ENCODE peak calls at places on chromosome 18, in six cellular contexts. S is neural crest cell, V is thoracic aorta, O is body of pancreas, B is AG09309, U is omental fat pad. K is an unnamed sample.

GRCh38 chr18:46293699-46294300 is 189.6 kb downstream of the HAUS1 start:
- DNase-seq in B (no peak), U (no peak), S (no peak), V (no peak), O (no peak), K (peak; percentile 61)

GRCh38 chr18:74493689-74494088 is 2.5 kb upstream of the CNDP2 start:
- DNase-seq in S (no peak), U (no peak), O (peak; percentile 67), B (no peak), V (no peak), K (no peak)

GRCh38 chr18:10406172-10406663 is 48.2 kb upstream of the APCDD1 start:
- DNase-seq in V (no peak), B (no peak), O (peak; percentile 48), U (no peak), S (no peak), K (no peak)

GRCh38 chr18:30106356-30106755 is 936.2 kb downstream of the DSC3 start:
- DNase-seq in U (no peak), S (no peak), B (no peak), V (no peak), O (no peak), K (no peak)

GRCh38 chr18:23259701-23260661 is 124.7 kb downstream of the CABLES1 start:
- DNase-seq in U (no peak), B (peak; percentile 50), O (peak; percentile 79), V (peak; percentile 30), S (peak; percentile 68), K (no peak)

GRCh38 chr18:62245699-62246098 is 58.6 kb downstream of the RELCH start:
- DNase-seq in U (no peak), S (no peak), V (no peak), B (no peak), O (no peak), K (no peak)

GRCh38 chr18:79876497-79876896 is 75.0 kb downstream of the SLC66A2 start:
- DNase-seq in U (no peak), V (no peak), S (no peak), B (no peak), O (no peak), K (no peak)

GRCh38 chr18:23884712-23885375 is 129.7 kb upstream of the TTC39C start:
- DNase-seq in U (no peak), O (peak; percentile 51), B (no peak), V (no peak), S (no peak), K (no peak)

GRCh38 chr18:35770360-35770759 is 188.8 kb downstream of the GALNT1 start:
- DNase-seq in O (no peak), B (no peak), V (no peak), S (no peak), U (no peak), K (no peak)

GRCh38 chr18:12335503-12335902 is 27.5 kb downstream of the TUBB6 start:
- DNase-seq in S (no peak), V (no peak), U (no peak), O (no peak), B (no peak), K (no peak)

GRCh38 chr18:23099621-23100020 is 35.7 kb upstream of the CABLES1 start:
- DNase-seq in S (no peak), B (no peak), U (no peak), V (no peak), O (no peak), K (no peak)

GRCh38 chr18:10013621-10014543 is 100.1 kb downstream of the VAPA start:
- DNase-seq in V (no peak), B (no peak), S (no peak), O (no peak), U (no peak), K (no peak)

GRCh38 chr18:74166397-74166796 is 18.1 kb downstream of the TIMM21 start:
- DNase-seq in V (no peak), U (no peak), S (no peak), O (peak; percentile 37), B (no peak), K (no peak)

GRCh38 chr18:41501848-41502247 is 453.2 kb upstream of the PIK3C3 start:
- DNase-seq in B (no peak), V (no peak), U (no peak), S (no peak), O (no peak), K (no peak)

GRCh38 chr18:78735131-78736014 is 244.2 kb upstream of the SALL3 start:
- DNase-seq in O (no peak), V (no peak), B (no peak), U (no peak), S (no peak), K (no peak)

GRCh38 chr18:63138469-63139340 is 180.9 kb downstream of the BCL2 start:
- DNase-seq in S (no peak), B (no peak), U (no peak), V (no peak), O (no peak), K (no peak)

GRCh38 chr18:59300676-59301285 is 17.7 kb downstream of the CPLX4 start:
- DNase-seq in S (no peak), U (no peak), O (no peak), B (no peak), V (no peak), K (no peak)

GRCh38 chr18:21109936-21110666 is 1.5 kb downstream of the ROCK1 start:
- DNase-seq in S (no peak), B (no peak), U (no peak), O (no peak), V (no peak), K (no peak)

GRCh38 chr18:26977791-26978190 is 112.3 kb upstream of the AQP4 start:
- DNase-seq in V (no peak), U (no peak), B (no peak), S (no peak), O (no peak), K (no peak)

GRCh38 chr18:24055878-24056277 is 41.3 kb downstream of the TTC39C start:
- DNase-seq in V (no peak), U (no peak), S (no peak), B (no peak), O (no peak), K (no peak)

GRCh38 chr18:36817039-36817438 is 11.8 kb downstream of the TPGS2 start:
- DNase-seq in B (no peak), S (no peak), V (no peak), U (no peak), O (no peak), K (no peak)

GRCh38 chr18:50065527-50065926 is 129.4 kb downstream of the MYO5B start:
- DNase-seq in S (no peak), V (no peak), B (no peak), O (no peak), U (no peak), K (no peak)

GRCh38 chr18:22494771-22495170 is 77.1 kb upstream of the CTAGE1 start:
- DNase-seq in B (no peak), O (no peak), V (no peak), U (no peak), S (no peak), K (no peak)

GRCh38 chr18:26458526-26459232 is 89.7 kb downstream of the KCTD1 start:
- DNase-seq in V (no peak), U (no peak), S (no peak), B (peak; percentile 57), O (no peak), K (no peak)

GRCh38 chr18:23887493-23887892 is 127.1 kb upstream of the TTC39C start:
- DNase-seq in B (no peak), S (no peak), U (no peak), O (no peak), V (no peak), K (no peak)

GRCh38 chr18:74541703-74542555 is 7.6 kb downstream of the CNDP1 start:
- DNase-seq in U (no peak), S (no peak), B (no peak), V (no peak), O (peak; percentile 65), K (no peak)

GRCh38 chr18:26706796-26707406 is 158.5 kb upstream of the KCTD1 start:
- DNase-seq in B (no peak), S (no peak), O (peak; percentile 20), U (no peak), V (no peak), K (no peak)

GRCh38 chr18:7566587-7567486 is at the start of gene PTPRM:
- DNase-seq in V (peak; percentile 63), O (peak; percentile 83), S (peak; percentile 66), U (peak; percentile 33), B (no peak), K (peak; percentile 88)

GRCh38 chr18:7566244-7566586 is 901 bp upstream of the PTPRM start:
- DNase-seq in B (no peak), S (no peak), O (no peak), U (no peak), V (no peak), K (no peak)

GRCh38 chr18:7565677-7566076 is 1.4 kb upstream of the PTPRM start:
- DNase-seq in O (no peak), U (no peak), S (no peak), B (no peak), V (no peak), K (no peak)

GRCh38 chr18:7567487-7568425 is 640 bp downstream of the PTPRM start:
- DNase-seq in S (peak; percentile 49), V (no peak), B (no peak), O (peak; percentile 71), U (no peak), K (peak; percentile 74)

GRCh38 chr18:7568426-7568825 is 1.3 kb downstream of the PTPRM start:
- DNase-seq in U (peak; percentile 25), B (no peak), V (no peak), S (peak; percentile 66), O (peak; percentile 37), K (peak; percentile 43)
- TF ChIP-seq CTCF in U (no peak), B (peak; percentile 20), V (peak; percentile 35), S (peak; percentile 55), O (no peak), K (peak; percentile 27)

DNA sequence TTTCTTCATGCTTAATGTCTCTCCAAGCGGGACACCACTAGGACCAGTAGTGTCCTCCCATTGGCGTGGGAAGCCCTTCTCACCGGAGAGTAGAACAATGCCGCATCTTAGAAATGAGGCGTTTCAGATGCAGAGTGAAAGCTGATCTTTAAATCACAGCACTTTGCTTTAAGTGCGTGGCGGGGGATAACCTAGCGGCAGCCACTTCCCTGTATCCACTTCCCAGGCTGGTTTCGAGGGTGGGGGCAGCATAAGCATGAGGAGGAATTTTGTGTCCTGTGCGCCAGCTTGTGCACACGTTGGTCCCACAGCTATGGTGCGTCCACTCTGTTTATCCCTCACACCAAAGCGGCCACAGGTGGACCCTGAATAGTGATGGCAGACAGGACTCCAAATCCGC is 63.1 kb downstream of the MBP start:
- DNase-seq in B (no peak), O (no peak), U (no peak), S (no peak), V (no peak), K (no peak)
- TF ChIP-seq CTCF in B (no peak), O (no peak), U (no peak), S (no peak), V (no peak), K (no peak)

GRCh38 chr18:55275042-55275897 is 312.7 kb downstream of the TCF4 start:
- DNase-seq in U (no peak), S (no peak), B (peak; percentile 53), O (no peak), V (peak; percentile 13), K (no peak)
- TF ChIP-seq CTCF in U (no peak), S (no peak), B (peak; percentile 25), O (no peak), V (no peak), K (peak; percentile 26)

DNA sequence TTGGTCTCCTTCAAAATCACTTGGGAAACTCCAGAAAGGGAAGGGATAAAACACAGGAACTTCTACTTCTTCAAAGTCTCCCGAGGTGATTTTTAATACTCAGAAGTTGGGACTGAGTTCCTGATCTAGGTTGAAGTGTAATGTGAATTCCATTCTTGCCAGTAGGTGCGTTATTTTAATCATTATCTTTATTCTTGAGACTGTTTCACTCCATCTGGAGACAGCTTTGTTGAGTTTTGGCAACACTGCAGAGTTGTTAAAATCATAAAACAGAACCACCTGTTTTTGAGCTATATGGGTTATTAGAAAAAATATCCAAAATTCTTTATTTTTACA is 22.0 kb downstream of the ATP8B1 start:
- DNase-seq in U (no peak), B (no peak), S (no peak), O (no peak), V (no peak), K (no peak)
- TF ChIP-seq CTCF in U (no peak), B (no peak), S (no peak), O (no peak), V (no peak), K (no peak)